ENCODE peak calls at places on chromosomes 12 and 14, in six cellular contexts. One of them, this sample, is unnamed.

GRCh38 chr14:104639889-104640548 is 35.4 kb upstream of the TMEM179 start:
- DNase-seq in A549: peak
- DNase-seq in K562: peak
- DNase-seq in GM12878: no peak
- DNase-seq in HepG2: peak
- DNase-seq in endothelial cell of umbilical vein: peak
- DNase-seq in this sample: peak

GRCh38 chr14:80933282-80933681 is 8.3 kb downstream of the CEP128 start:
- DNase-seq in A549: no peak
- DNase-seq in K562: no peak
- DNase-seq in GM12878: no peak
- DNase-seq in HepG2: no peak
- DNase-seq in endothelial cell of umbilical vein: no peak
- DNase-seq in this sample: no peak

GRCh38 chr12:110100315-110100970 is 23.7 kb upstream of the IFT81 start:
- DNase-seq in A549: peak
- DNase-seq in K562: peak
- DNase-seq in GM12878: peak
- DNase-seq in HepG2: peak
- DNase-seq in endothelial cell of umbilical vein: peak
- DNase-seq in this sample: peak

GRCh38 chr12:89195470-89195869 is 156.8 kb downstream of the DUSP6 start:
- DNase-seq in A549: no peak
- DNase-seq in K562: no peak
- DNase-seq in GM12878: no peak
- DNase-seq in HepG2: no peak
- DNase-seq in endothelial cell of umbilical vein: no peak
- DNase-seq in this sample: no peak

GRCh38 chr12:32332446-32332845 is 66.9 kb upstream of the FGD4 start:
- DNase-seq in A549: no peak
- DNase-seq in K562: no peak
- DNase-seq in GM12878: no peak
- DNase-seq in HepG2: no peak
- DNase-seq in endothelial cell of umbilical vein: peak
- DNase-seq in this sample: no peak

GRCh38 chr14:76769636-76770292 is 8.5 kb downstream of the VASH1 start:
- DNase-seq in A549: no peak
- DNase-seq in K562: no peak
- DNase-seq in GM12878: no peak
- DNase-seq in HepG2: no peak
- DNase-seq in endothelial cell of umbilical vein: no peak
- DNase-seq in this sample: no peak

GRCh38 chr12:52119398-52120254 is 40.1 kb downstream of the SMIM41 start:
- DNase-seq in A549: peak
- DNase-seq in K562: peak
- DNase-seq in GM12878: no peak
- DNase-seq in HepG2: peak
- DNase-seq in endothelial cell of umbilical vein: peak
- DNase-seq in this sample: peak

GRCh38 chr14:64708148-64709004 is 4.2 kb downstream of the PLEKHG3 start:
- DNase-seq in A549: peak
- DNase-seq in K562: no peak
- DNase-seq in GM12878: no peak
- DNase-seq in HepG2: no peak
- DNase-seq in endothelial cell of umbilical vein: no peak
- DNase-seq in this sample: peak

GRCh38 chr14:104404922-104405321 is 174.6 kb upstream of the C14orf180 start:
- DNase-seq in A549: no peak
- DNase-seq in K562: no peak
- DNase-seq in GM12878: no peak
- DNase-seq in HepG2: no peak
- DNase-seq in endothelial cell of umbilical vein: no peak
- DNase-seq in this sample: no peak

GRCh38 chr12:110249716-110250225 is 31.3 kb upstream of the ATP2A2 start:
- DNase-seq in A549: peak
- DNase-seq in K562: no peak
- DNase-seq in GM12878: peak
- DNase-seq in HepG2: peak
- DNase-seq in endothelial cell of umbilical vein: no peak
- DNase-seq in this sample: no peak

GRCh38 chr12:52372216-52373154 is 5.2 kb upstream of the KRT85 start:
- DNase-seq in A549: peak
- DNase-seq in K562: peak
- DNase-seq in GM12878: no peak
- DNase-seq in HepG2: peak
- DNase-seq in endothelial cell of umbilical vein: peak
- DNase-seq in this sample: peak

GRCh38 chr12:76519538-76519937 is 40.0 kb downstream of the OSBPL8 start:
- DNase-seq in A549: no peak
- DNase-seq in K562: no peak
- DNase-seq in GM12878: no peak
- DNase-seq in HepG2: no peak
- DNase-seq in endothelial cell of umbilical vein: peak
- DNase-seq in this sample: peak

GRCh38 chr12:21614510-21614909 is 9.9 kb upstream of the GYS2 start:
- DNase-seq in A549: no peak
- DNase-seq in K562: no peak
- DNase-seq in GM12878: no peak
- DNase-seq in HepG2: no peak
- DNase-seq in endothelial cell of umbilical vein: no peak
- DNase-seq in this sample: peak

DNA sequence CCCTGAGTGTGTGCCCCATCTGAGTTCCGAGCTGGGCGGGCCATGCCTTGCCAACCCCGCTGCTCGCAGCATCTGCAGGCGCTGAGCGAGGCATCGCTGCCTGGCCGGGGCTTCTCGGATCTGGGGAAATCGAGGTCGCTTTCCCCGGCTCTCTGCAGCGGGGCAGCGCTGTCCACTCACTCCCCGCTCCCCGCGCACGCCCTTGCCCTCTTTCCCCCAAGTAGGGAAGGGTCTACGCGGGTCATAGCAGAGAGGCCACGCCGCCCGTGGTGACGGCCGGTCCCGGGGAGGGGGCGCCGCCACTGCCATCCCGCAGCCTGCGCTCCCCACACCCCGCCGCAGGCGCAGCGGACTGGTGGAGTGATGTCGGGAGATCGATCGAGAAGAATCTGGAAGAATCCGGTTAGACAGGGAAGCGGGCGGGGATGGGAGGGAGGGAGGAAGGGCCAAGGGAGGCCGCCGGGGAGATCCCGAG is 472 bp upstream of the FKBP4 start:
- DNase-seq in A549: no peak
- DNase-seq in K562: no peak
- DNase-seq in GM12878: no peak
- DNase-seq in HepG2: no peak
- DNase-seq in endothelial cell of umbilical vein: no peak
- DNase-seq in this sample: no peak
- TF ChIP-seq MYC in A549: no peak
- TF ChIP-seq MYC in K562: no peak
- TF ChIP-seq MYC in GM12878: no peak
- TF ChIP-seq MYC in HepG2: no peak
- TF ChIP-seq MYC in endothelial cell of umbilical vein: no peak
- TF ChIP-seq MYC in this sample: no peak

DNA sequence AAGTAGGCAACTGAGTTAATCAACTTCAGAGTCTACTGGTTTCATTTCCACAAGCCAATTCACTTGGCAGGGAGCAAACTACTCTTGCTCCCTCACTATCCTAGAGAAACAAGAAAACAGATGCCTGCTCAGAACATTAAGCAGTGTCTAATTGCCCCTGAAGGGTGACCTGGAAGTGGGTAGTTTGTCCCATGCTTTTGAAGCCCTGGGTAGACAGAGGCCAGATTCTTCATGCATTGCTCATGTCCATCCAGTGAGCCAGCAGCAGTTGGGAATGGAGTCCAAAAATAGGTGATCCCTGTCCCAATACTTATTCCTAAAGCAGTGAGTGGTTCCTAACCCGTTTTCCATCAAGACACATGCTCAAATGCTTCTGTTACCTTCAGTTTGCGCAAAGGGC is 48.8 kb downstream of the BICDL1 start:
- DNase-seq in A549: no peak
- DNase-seq in K562: no peak
- DNase-seq in GM12878: no peak
- DNase-seq in HepG2: no peak
- DNase-seq in endothelial cell of umbilical vein: no peak
- DNase-seq in this sample: no peak
- TF ChIP-seq MAX in A549: no peak
- TF ChIP-seq MAX in K562: no peak
- TF ChIP-seq MAX in GM12878: no peak
- TF ChIP-seq MAX in HepG2: no peak
- TF ChIP-seq MAX in endothelial cell of umbilical vein: no peak
- TF ChIP-seq MAX in this sample: no peak

DNA sequence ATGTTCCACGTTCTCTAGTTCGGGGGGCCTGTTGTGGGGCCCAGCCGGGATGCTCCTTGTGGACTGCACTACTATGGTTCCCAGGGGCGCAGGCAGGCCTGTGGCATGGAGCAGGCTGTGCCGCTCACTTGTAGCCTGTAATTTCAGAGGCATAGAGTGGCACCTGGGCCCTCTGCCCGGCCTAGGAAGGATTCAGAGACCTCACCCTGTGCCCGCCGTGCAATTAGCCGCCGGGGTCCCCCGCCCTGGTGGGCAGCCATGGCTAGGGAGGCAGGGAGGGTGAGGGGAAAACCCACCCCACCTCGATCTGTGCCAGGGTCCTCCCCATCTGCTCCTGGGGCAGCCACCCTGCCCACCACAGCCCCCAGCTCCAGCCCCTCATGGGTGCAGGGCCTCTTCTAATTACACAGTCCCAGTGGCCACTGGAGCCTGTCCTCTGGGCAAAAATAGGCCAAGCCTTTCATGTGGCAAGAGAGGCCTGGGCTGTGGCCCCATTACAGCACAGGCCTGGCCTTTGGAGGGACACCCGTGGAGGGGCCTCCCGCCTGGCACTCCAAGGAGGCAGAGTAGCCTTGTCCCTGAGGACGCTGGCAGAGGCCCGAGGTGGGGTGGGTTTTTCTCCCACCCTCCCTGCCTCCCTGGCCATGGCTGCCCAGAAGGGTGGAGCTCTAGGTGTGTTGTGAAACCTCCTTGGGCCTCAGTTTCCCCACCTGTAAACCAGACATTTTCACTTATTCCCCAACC is 5.2 kb upstream of the TMEM119 start:
- DNase-seq in A549: no peak
- DNase-seq in K562: no peak
- DNase-seq in GM12878: no peak
- DNase-seq in HepG2: no peak
- DNase-seq in endothelial cell of umbilical vein: no peak
- DNase-seq in this sample: no peak
- H3K4me3 ChIP-seq in A549: no peak
- H3K4me3 ChIP-seq in K562: no peak
- H3K4me3 ChIP-seq in GM12878: no peak
- H3K4me3 ChIP-seq in HepG2: no peak
- H3K4me3 ChIP-seq in endothelial cell of umbilical vein: no peak
- H3K4me3 ChIP-seq in this sample: no peak

GRCh38 chr14:91509083-91509877 is 830 bp downstream of the PPP4R3A start:
- DNase-seq in A549: peak
- DNase-seq in K562: peak
- DNase-seq in GM12878: no peak
- DNase-seq in HepG2: peak
- DNase-seq in endothelial cell of umbilical vein: peak
- DNase-seq in this sample: peak
- TF ChIP-seq MYC in A549: no peak
- TF ChIP-seq MYC in K562: no peak
- TF ChIP-seq MYC in GM12878: no peak
- TF ChIP-seq MYC in HepG2: peak
- TF ChIP-seq MYC in endothelial cell of umbilical vein: no peak
- TF ChIP-seq MYC in this sample: no peak

DNA sequence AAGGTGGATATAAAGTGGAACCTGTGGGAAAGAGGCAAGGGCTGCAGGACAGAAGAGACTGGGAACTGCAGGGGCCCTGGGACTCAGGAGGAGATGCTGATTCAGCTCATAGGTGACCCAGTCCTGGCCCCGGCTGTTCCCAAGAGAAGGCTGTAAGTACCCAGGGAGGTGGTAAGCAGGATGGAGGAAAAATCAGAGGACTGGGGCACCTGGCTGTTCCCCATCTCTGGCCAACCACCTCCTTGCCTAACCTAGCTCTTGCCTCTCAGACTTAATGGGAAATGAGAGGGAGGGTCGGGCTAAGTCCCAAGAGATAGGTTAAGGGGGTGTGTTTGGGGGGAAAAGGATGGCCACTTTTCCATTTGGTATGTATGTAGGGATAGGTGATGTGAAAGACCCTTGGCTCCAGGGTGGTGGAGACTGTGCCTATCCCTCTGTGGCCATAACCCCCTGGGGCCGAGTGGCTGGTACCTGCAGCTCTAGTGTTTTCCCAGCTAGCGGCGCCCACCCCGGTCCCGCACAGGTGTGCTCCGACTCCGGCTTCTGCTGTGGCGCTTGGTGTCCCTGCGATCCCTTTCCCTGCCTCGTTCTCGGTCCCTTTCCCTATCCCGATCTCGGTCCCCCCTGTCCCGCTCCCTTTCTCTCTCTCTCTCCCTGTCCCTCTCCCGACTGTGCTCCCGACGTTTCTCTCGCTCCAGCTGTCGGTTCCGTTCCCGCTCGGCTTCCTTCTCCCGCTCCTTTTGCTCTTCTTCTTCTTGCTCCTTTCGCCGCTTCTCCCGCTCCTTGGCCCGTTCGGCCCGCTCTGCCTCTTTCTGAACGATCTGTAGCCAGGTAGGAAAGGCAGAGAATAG is 1.6 kb upstream of the CDH24 start:
- DNase-seq in A549: no peak
- DNase-seq in K562: no peak
- DNase-seq in GM12878: no peak
- DNase-seq in HepG2: no peak
- DNase-seq in endothelial cell of umbilical vein: no peak
- DNase-seq in this sample: peak
- TF ChIP-seq MAX in A549: no peak
- TF ChIP-seq MAX in K562: no peak
- TF ChIP-seq MAX in GM12878: no peak
- TF ChIP-seq MAX in HepG2: no peak
- TF ChIP-seq MAX in endothelial cell of umbilical vein: no peak
- TF ChIP-seq MAX in this sample: no peak